ENCODE peak calls at places on chromosomes 13 and 19, in four cellular contexts. O is prostate gland, Y is dorsolateral prefrontal cortex, P is coronary artery. C is an unnamed sample.

GRCh38 chr13:31107109-31107508 is 54.6 kb downstream of the HSPH1 start:
- DNase-seq in O (no peak), P (no peak), Y (no peak), C (no peak)

GRCh38 chr13:113980489-113981064 is 6.7 kb upstream of the C13orf46 start:
- DNase-seq in O (no peak), Y (no peak), P (no peak), C (no peak)

GRCh38 chr19:41620171-41620570 is 6.7 kb downstream of the CEACAM4 start:
- DNase-seq in Y (no peak), O (no peak), P (no peak), C (no peak)

GRCh38 chr13:114173261-114173660 is 5.8 kb upstream of the CFAP97D2 start:
- DNase-seq in O (no peak), Y (no peak), P (no peak), C (no peak)

GRCh38 chr19:51097166-51097736 is 11.0 kb downstream of the CTU1 start:
- DNase-seq in Y (peak), O (peak), P (no peak), C (peak)

GRCh38 chr19:30708416-30708815 is 336.2 kb downstream of the ZNF536 start:
- DNase-seq in O (no peak), P (no peak), Y (no peak), C (no peak)

GRCh38 chr13:23670793-23671192 is 100.6 kb downstream of the TNFRSF19 start:
- DNase-seq in P (no peak), O (no peak), Y (no peak), C (no peak)

GRCh38 chr13:106873810-106874209 is 305.9 kb upstream of the ARGLU1 start:
- DNase-seq in Y (no peak), O (no peak), P (no peak), C (no peak)

GRCh38 chr13:79880820-79881219 is 399.9 kb downstream of the NDFIP2 start:
- DNase-seq in P (no peak), Y (no peak), O (no peak), C (no peak)

GRCh38 chr13:67095621-67096020 is 134.5 kb downstream of the PCDH9 start:
- DNase-seq in O (no peak), P (no peak), Y (no peak), C (no peak)

GRCh38 chr19:29379257-29379986 is 146.4 kb upstream of the VSTM2B start:
- DNase-seq in O (no peak), Y (peak), P (peak), C (no peak)

GRCh38 chr13:102679449-102680132 is 15.3 kb downstream of the METTL21C start:
- DNase-seq in O (no peak), Y (no peak), P (no peak), C (no peak)

GRCh38 chr13:76677047-76677446 is 209.2 kb downstream of the KCTD12 start:
- DNase-seq in O (no peak), Y (no peak), P (no peak), C (no peak)

GRCh38 chr19:5014941-5015340 is 46.0 kb downstream of the KDM4B start:
- DNase-seq in P (no peak), Y (no peak), O (no peak), C (no peak)

GRCh38 chr13:67049744-67050143 is 180.4 kb downstream of the PCDH9 start:
- DNase-seq in Y (no peak), P (no peak), O (no peak), C (no peak)

GRCh38 chr19:44260695-44261446 is 1.2 kb downstream of the ZNF233 start:
- DNase-seq in O (no peak), P (no peak), Y (no peak), C (no peak)

GRCh38 chr13:50732712-50733111 is 110.8 kb downstream of the DLEU7 start:
- DNase-seq in Y (no peak), P (no peak), O (no peak), C (peak)

GRCh38 chr19:52748336-52748950 is 13.6 kb upstream of the ZNF611 start:
- DNase-seq in O (peak), P (no peak), Y (no peak), C (no peak)

GRCh38 chr13:75226755-75227435 is 255.1 kb downstream of the TBC1D4 start:
- DNase-seq in Y (no peak), P (no peak), O (no peak), C (peak)

GRCh38 chr13:23673867-23674605 is 103.8 kb downstream of the TNFRSF19 start:
- DNase-seq in P (no peak), O (no peak), Y (no peak), C (no peak)

DNA sequence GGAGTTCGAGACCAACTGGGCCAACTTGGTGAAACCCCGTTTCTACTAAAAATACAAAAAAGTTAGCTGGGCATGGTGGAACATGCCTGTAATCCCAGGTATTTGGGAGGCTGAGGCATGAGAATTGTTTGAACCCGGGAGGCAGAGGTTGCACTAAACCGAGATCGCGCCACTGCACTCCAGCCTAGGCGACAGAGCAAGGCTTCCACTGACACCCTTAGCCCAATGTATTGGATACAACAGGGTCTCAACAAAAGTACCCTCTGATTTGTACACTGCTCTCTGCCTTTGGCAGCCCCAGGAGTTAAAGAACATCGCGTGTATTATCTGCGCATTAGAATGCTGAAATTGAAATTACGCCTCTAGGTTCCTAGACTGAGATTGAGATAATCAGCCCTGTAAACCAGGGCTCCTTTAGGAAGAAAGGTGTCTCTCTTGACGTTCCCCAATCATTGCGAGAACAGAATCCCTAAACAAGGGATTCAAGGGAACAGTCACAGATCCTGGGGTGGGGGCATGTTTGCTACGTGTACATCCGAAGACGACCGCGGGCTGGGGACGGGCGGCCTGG is 21.9 kb downstream of the IPO5 start:
- DNase-seq in Y (no peak), P (no peak), O (no peak), C (no peak)
- H3K27ac ChIP-seq in Y (peak), P (peak), O (peak), C (peak)

DNA sequence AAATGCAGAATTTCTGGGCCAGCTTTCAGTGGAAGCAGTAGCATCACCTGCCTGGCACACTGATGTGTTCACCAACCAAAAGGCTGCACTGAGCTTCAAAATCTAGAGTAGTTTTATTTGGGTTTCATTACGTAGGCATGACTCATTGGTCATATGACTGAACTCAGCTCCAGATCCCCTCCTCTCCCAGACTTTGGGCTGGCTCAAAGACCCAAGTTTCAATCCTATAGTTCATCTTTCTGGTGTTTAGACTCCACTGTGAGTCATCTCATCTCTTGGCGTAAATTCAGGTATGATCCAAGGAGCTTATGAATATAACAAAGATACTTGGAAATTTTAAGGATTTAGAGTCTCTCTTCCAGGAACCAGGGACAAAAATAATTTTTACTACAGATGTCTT is 17.7 kb downstream of the ZMYM5 start:
- DNase-seq in P (no peak), Y (no peak), O (no peak), C (peak)
- H3K27ac ChIP-seq in P (no peak), Y (no peak), O (no peak), C (peak)

DNA sequence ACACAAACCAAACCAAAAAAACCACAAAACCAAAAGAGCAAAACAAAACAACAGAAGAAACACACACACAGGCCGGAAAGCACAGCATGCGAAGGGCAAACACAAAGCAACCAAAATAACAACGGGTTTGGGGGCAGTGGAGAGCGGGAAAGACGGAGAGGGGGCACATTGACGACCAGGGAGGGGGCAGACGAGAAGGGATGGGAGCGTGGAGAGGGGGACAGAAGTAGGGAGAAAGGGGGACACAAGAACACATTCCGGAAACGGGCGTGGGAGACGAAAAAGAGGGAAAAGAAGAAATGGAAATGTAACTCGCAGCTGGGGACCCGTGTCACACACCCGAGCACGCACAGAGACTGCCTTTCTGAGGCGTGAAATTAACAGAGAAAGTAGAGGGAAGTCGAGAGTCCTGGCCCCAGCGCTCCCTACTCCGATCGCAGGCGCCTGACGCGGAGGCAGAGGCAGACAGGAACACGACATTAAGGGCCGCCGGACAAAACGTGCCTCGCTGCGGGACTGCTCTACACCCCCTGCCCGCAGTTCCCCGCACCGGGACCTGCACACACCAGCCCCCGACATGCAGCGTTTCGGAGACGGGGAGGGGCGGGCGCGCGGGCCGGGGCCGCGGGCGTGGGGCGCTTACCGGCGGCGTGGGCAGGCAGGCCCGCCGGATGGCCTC is 652 bp downstream of the POU4F1 start:
- DNase-seq in P (no peak), Y (no peak), O (no peak), C (no peak)
- H3K27ac ChIP-seq in P (no peak), Y (no peak), O (no peak), C (no peak)

GRCh38 chr19:34327851-34328250 is 37.1 kb upstream of the GPI start:
- DNase-seq in O (no peak), P (no peak), Y (no peak), C (no peak)
- H3K27ac ChIP-seq in O (no peak), P (no peak), Y (no peak), C (no peak)

GRCh38 chr19:6868341-6868740 is 19.0 kb upstream of the ADGRE1 start:
- DNase-seq in O (no peak), P (no peak), Y (no peak), C (no peak)

GRCh38 chr19:6866646-6867255 is 20.6 kb upstream of the ADGRE1 start:
- DNase-seq in P (no peak), Y (no peak), O (no peak), C (no peak)

GRCh38 chr19:6865849-6866248 is 21.5 kb upstream of the ADGRE1 start:
- DNase-seq in Y (no peak), P (no peak), O (no peak), C (no peak)

GRCh38 chr19:6861683-6862286 is 25.6 kb upstream of the ADGRE1 start:
- DNase-seq in P (no peak), O (no peak), Y (no peak), C (no peak)

DNA sequence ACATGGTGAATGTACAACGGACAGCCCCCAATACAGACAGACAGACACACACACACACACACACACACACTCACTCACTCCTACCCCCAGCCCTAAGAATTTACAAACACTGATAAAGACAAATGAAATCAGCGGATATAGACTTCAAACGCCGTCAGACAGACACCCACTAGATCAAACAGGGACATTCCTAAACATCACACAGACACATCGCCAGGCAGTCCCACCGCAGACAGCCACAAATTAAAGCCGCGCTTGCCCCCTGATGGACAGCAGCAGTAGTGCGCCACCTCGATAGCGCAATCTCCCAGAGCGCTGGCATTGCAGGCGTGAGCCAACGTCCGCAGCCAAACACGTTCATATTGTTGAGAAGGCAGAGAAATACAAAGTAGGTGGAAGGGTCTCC is 24.7 kb upstream of the ADGRE1 start:
- DNase-seq in P (peak), O (peak), Y (peak), C (peak)
- H3K27ac ChIP-seq in P (no peak), O (peak), Y (no peak), C (peak)

DNA sequence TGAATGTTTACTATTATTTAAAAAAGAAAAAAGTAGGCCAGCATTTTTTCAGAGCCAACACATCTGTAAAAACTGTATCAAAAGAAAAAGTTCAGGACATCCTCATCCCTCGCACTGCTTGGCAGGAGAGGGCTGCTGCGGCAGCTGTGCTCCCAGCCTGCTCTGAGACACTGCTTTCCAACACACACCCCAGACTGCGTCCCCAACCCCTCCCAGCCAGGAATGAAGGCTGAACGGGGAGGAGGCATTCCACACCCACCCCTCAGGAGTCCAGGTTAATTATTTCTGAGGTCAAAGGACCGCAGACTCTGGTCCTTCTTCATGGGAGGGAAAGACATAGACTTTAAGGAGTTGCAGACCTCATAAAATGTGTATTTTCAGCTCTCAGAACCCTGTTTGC is 43.1 kb downstream of the COL4A1 start:
- DNase-seq in O (no peak), P (no peak), Y (no peak), C (no peak)
- H3K27ac ChIP-seq in O (peak), P (peak), Y (no peak), C (no peak)

GRCh38 chr13:44756411-44756810 is 180.3 kb upstream of the TSC22D1 start:
- DNase-seq in P (no peak), Y (no peak), O (no peak), C (no peak)
- H3K27ac ChIP-seq in P (no peak), Y (no peak), O (no peak), C (peak)

C was measured in epithelial cell of prostate.